ENCODE peak calls at places on chromosomes 12 and 14, in five cellular contexts. One of them, this sample, is unnamed.

GRCh38 chr12:100404769-100405407 is 48.0 kb downstream of the SLC17A8 start:
- DNase-seq in thyroid gland: peak; percentile 13
- DNase-seq in heart left ventricle: no peak
- DNase-seq in fibroblast of lung: peak; percentile 15
- DNase-seq in kidney epithelial cell: no peak
- DNase-seq in this sample: peak; percentile 66

GRCh38 chr12:14948672-14949071 is 10.3 kb upstream of the ERP27 start:
- DNase-seq in kidney epithelial cell: peak; percentile 90
- DNase-seq in fibroblast of lung: peak; percentile 87
- DNase-seq in heart left ventricle: peak; percentile 36
- DNase-seq in thyroid gland: peak; percentile 58
- DNase-seq in this sample: peak; percentile 26

GRCh38 chr12:124938066-124938465 is 23.6 kb upstream of the UBC start:
- DNase-seq in heart left ventricle: no peak
- DNase-seq in fibroblast of lung: no peak
- DNase-seq in thyroid gland: no peak
- DNase-seq in kidney epithelial cell: no peak
- DNase-seq in this sample: no peak

GRCh38 chr12:9745191-9745590 is 12.3 kb upstream of the CLECL1 start:
- DNase-seq in kidney epithelial cell: peak; percentile 69
- DNase-seq in fibroblast of lung: no peak
- DNase-seq in thyroid gland: no peak
- DNase-seq in heart left ventricle: no peak
- DNase-seq in this sample: no peak

GRCh38 chr12:93638095-93638494 is 39.1 kb upstream of the CRADD start:
- DNase-seq in heart left ventricle: no peak
- DNase-seq in fibroblast of lung: peak; percentile 52
- DNase-seq in kidney epithelial cell: no peak
- DNase-seq in thyroid gland: no peak
- DNase-seq in this sample: no peak

GRCh38 chr12:72075401-72075800 is 136.8 kb downstream of the TPH2 start:
- DNase-seq in heart left ventricle: no peak
- DNase-seq in fibroblast of lung: no peak
- DNase-seq in thyroid gland: no peak
- DNase-seq in kidney epithelial cell: no peak
- DNase-seq in this sample: no peak

GRCh38 chr14:102728509-102728908 is 48.7 kb upstream of the TRAF3 start:
- DNase-seq in heart left ventricle: no peak
- DNase-seq in kidney epithelial cell: no peak
- DNase-seq in thyroid gland: no peak
- DNase-seq in fibroblast of lung: no peak
- DNase-seq in this sample: no peak

GRCh38 chr12:12278899-12279298 is 12.1 kb upstream of the LRP6 start:
- DNase-seq in heart left ventricle: no peak
- DNase-seq in thyroid gland: no peak
- DNase-seq in kidney epithelial cell: no peak
- DNase-seq in fibroblast of lung: peak; percentile 77
- DNase-seq in this sample: no peak

GRCh38 chr14:97106166-97106565 is 309.0 kb downstream of the VRK1 start:
- DNase-seq in fibroblast of lung: no peak
- DNase-seq in kidney epithelial cell: no peak
- DNase-seq in thyroid gland: peak; percentile 70
- DNase-seq in heart left ventricle: no peak
- DNase-seq in this sample: no peak

GRCh38 chr14:38999949-39000348 is 103.1 kb downstream of the SEC23A start:
- DNase-seq in heart left ventricle: no peak
- DNase-seq in thyroid gland: no peak
- DNase-seq in kidney epithelial cell: no peak
- DNase-seq in fibroblast of lung: no peak
- DNase-seq in this sample: no peak

GRCh38 chr14:49986344-49987014 is 93.6 kb downstream of the ARF6 start:
- DNase-seq in kidney epithelial cell: no peak
- DNase-seq in fibroblast of lung: peak; percentile 72
- DNase-seq in thyroid gland: no peak
- DNase-seq in heart left ventricle: no peak
- DNase-seq in this sample: no peak

GRCh38 chr12:12121022-12121421 is 50.3 kb downstream of the BCL2L14 start:
- DNase-seq in kidney epithelial cell: no peak
- DNase-seq in thyroid gland: peak; percentile 8
- DNase-seq in fibroblast of lung: no peak
- DNase-seq in heart left ventricle: no peak
- DNase-seq in this sample: no peak

GRCh38 chr14:87615822-87616679 is 376.9 kb downstream of the GALC start:
- DNase-seq in thyroid gland: peak; percentile 55
- DNase-seq in heart left ventricle: peak; percentile 32
- DNase-seq in fibroblast of lung: peak; percentile 33
- DNase-seq in kidney epithelial cell: no peak
- DNase-seq in this sample: peak; percentile 79

GRCh38 chr14:83269583-83269982 is 1735.9 kb upstream of the SEL1L start:
- DNase-seq in kidney epithelial cell: no peak
- DNase-seq in heart left ventricle: no peak
- DNase-seq in fibroblast of lung: no peak
- DNase-seq in thyroid gland: no peak
- DNase-seq in this sample: no peak

GRCh38 chr14:44149597-44149996 is 357.5 kb downstream of the FSCB start:
- DNase-seq in kidney epithelial cell: peak; percentile 12
- DNase-seq in fibroblast of lung: no peak
- DNase-seq in heart left ventricle: no peak
- DNase-seq in thyroid gland: no peak
- DNase-seq in this sample: peak; percentile 65

GRCh38 chr12:117580718-117581062 is 219.3 kb upstream of the NOS1 start:
- DNase-seq in heart left ventricle: peak; percentile 38
- DNase-seq in kidney epithelial cell: no peak
- DNase-seq in fibroblast of lung: no peak
- DNase-seq in thyroid gland: peak; percentile 65
- DNase-seq in this sample: no peak

GRCh38 chr12:21129906-21130305 is 1.1 kb upstream of the SLCO1B1 start:
- DNase-seq in heart left ventricle: no peak
- DNase-seq in kidney epithelial cell: no peak
- DNase-seq in fibroblast of lung: peak; percentile 33
- DNase-seq in thyroid gland: no peak
- DNase-seq in this sample: no peak

GRCh38 chr14:55927059-55927458 is 191.2 kb upstream of the PELI2 start:
- DNase-seq in fibroblast of lung: no peak
- DNase-seq in heart left ventricle: no peak
- DNase-seq in kidney epithelial cell: no peak
- DNase-seq in thyroid gland: no peak
- DNase-seq in this sample: no peak

GRCh38 chr14:93525691-93526451 is 95.1 kb downstream of the UNC79 start:
- DNase-seq in fibroblast of lung: peak; percentile 72
- DNase-seq in kidney epithelial cell: no peak
- DNase-seq in heart left ventricle: no peak
- DNase-seq in thyroid gland: no peak
- DNase-seq in this sample: no peak

GRCh38 chr12:42285431-42285830 is 40.5 kb downstream of the ZCRB1 start:
- DNase-seq in kidney epithelial cell: no peak
- DNase-seq in heart left ventricle: no peak
- DNase-seq in fibroblast of lung: no peak
- DNase-seq in thyroid gland: no peak
- DNase-seq in this sample: no peak

GRCh38 chr14:50794063-50794645 is 36.8 kb downstream of the NIN start:
- DNase-seq in kidney epithelial cell: no peak
- DNase-seq in thyroid gland: no peak
- DNase-seq in heart left ventricle: no peak
- DNase-seq in fibroblast of lung: no peak
- DNase-seq in this sample: no peak

GRCh38 chr12:1691123-1692007 is 495 bp downstream of the ADIPOR2 start:
- DNase-seq in heart left ventricle: peak; percentile 50
- DNase-seq in fibroblast of lung: peak; percentile 21
- DNase-seq in kidney epithelial cell: no peak
- DNase-seq in thyroid gland: peak; percentile 51
- DNase-seq in this sample: peak; percentile 46

GRCh38 chr12:124699878-124700277 is 132.5 kb upstream of the NCOR2 start:
- DNase-seq in thyroid gland: peak; percentile 67
- DNase-seq in kidney epithelial cell: no peak
- DNase-seq in fibroblast of lung: no peak
- DNase-seq in heart left ventricle: no peak
- DNase-seq in this sample: no peak

GRCh38 chr14:59018460-59018859 is 170.0 kb upstream of the DAAM1 start:
- DNase-seq in heart left ventricle: no peak
- DNase-seq in kidney epithelial cell: no peak
- DNase-seq in thyroid gland: no peak
- DNase-seq in fibroblast of lung: no peak
- DNase-seq in this sample: no peak

GRCh38 chr12:1814266-1814665 is 6.1 kb upstream of the LRTM2 start:
- DNase-seq in fibroblast of lung: no peak
- DNase-seq in thyroid gland: no peak
- DNase-seq in kidney epithelial cell: no peak
- DNase-seq in heart left ventricle: no peak
- DNase-seq in this sample: no peak

GRCh38 chr14:63901434-63902085 is 48.8 kb downstream of the SYNE2 start:
- DNase-seq in kidney epithelial cell: no peak
- DNase-seq in fibroblast of lung: peak; percentile 61
- DNase-seq in heart left ventricle: no peak
- DNase-seq in thyroid gland: no peak
- DNase-seq in this sample: no peak

GRCh38 chr14:59507063-59507751 is 22.9 kb downstream of the JKAMP start:
- DNase-seq in thyroid gland: peak; percentile 62
- DNase-seq in kidney epithelial cell: no peak
- DNase-seq in heart left ventricle: peak; percentile 23
- DNase-seq in fibroblast of lung: peak; percentile 30
- DNase-seq in this sample: peak; percentile 83

GRCh38 chr14:51023964-51024363 is 70.9 kb downstream of the TRIM9 start:
- DNase-seq in kidney epithelial cell: no peak
- DNase-seq in heart left ventricle: no peak
- DNase-seq in fibroblast of lung: peak; percentile 51
- DNase-seq in thyroid gland: no peak
- DNase-seq in this sample: no peak

GRCh38 chr12:89151536-89151935 is 200.8 kb downstream of the DUSP6 start:
- DNase-seq in thyroid gland: no peak
- DNase-seq in kidney epithelial cell: no peak
- DNase-seq in fibroblast of lung: no peak
- DNase-seq in heart left ventricle: no peak
- DNase-seq in this sample: no peak

GRCh38 chr12:127681151-127681754 is 585.7 kb upstream of the TMEM132C start:
- DNase-seq in thyroid gland: no peak
- DNase-seq in heart left ventricle: no peak
- DNase-seq in fibroblast of lung: no peak
- DNase-seq in kidney epithelial cell: no peak
- DNase-seq in this sample: no peak

GRCh38 chr12:28568709-28569108 is 378.5 kb downstream of the CCDC91 start:
- DNase-seq in thyroid gland: no peak
- DNase-seq in fibroblast of lung: peak; percentile 72
- DNase-seq in heart left ventricle: no peak
- DNase-seq in kidney epithelial cell: no peak
- DNase-seq in this sample: no peak

GRCh38 chr12:116672842-116673516 is 64.9 kb downstream of the SPRING1 start:
- DNase-seq in fibroblast of lung: no peak
- DNase-seq in kidney epithelial cell: no peak
- DNase-seq in thyroid gland: no peak
- DNase-seq in heart left ventricle: no peak
- DNase-seq in this sample: no peak

GRCh38 chr14:81341405-81342180 is 58.5 kb downstream of the STON2 start:
- DNase-seq in fibroblast of lung: no peak
- DNase-seq in thyroid gland: peak; percentile 72
- DNase-seq in kidney epithelial cell: no peak
- DNase-seq in heart left ventricle: no peak
- DNase-seq in this sample: no peak

GRCh38 chr12:108563135-108563803 is 873 bp downstream of the ISCU start:
- DNase-seq in kidney epithelial cell: peak; percentile 59
- DNase-seq in fibroblast of lung: peak; percentile 80
- DNase-seq in thyroid gland: peak; percentile 92
- DNase-seq in heart left ventricle: peak; percentile 84
- DNase-seq in this sample: peak; percentile 76
- TF ChIP-seq CTCF in kidney epithelial cell: peak; percentile 94
- TF ChIP-seq CTCF in fibroblast of lung: peak; percentile 91
- TF ChIP-seq CTCF in thyroid gland: peak; percentile 60
- TF ChIP-seq CTCF in heart left ventricle: peak; percentile 85
- TF ChIP-seq CTCF in this sample: peak; percentile 41

DNA sequence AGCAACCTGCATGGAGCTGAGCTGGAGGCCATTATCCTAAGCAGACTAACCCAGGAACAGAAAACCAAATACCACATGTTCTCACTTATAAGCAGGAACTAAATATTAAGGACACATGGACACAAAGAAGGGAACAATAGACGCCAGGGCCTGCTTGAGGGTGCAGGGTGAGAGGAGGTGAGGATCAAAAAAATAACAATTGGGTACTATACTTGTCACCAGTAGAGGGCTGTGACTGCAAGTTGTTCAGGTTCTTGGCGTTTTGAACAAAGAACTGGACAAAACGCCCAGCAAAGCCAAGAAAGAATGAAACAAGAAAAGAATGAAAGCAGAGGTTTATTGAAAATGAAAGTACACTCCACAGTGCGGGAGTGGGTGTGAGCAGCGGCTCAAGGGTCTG is 208.5 kb upstream of the NEDD1 start:
- DNase-seq in fibroblast of lung: no peak
- DNase-seq in kidney epithelial cell: no peak
- DNase-seq in thyroid gland: no peak
- DNase-seq in heart left ventricle: no peak
- DNase-seq in this sample: no peak
- TF ChIP-seq CTCF in fibroblast of lung: peak; percentile 16
- TF ChIP-seq CTCF in kidney epithelial cell: no peak
- TF ChIP-seq CTCF in thyroid gland: no peak
- TF ChIP-seq CTCF in heart left ventricle: no peak
- TF ChIP-seq CTCF in this sample: no peak

GRCh38 chr12:52171950-52172512 is 19.8 kb downstream of the KRT80 start:
- DNase-seq in heart left ventricle: no peak
- DNase-seq in fibroblast of lung: peak; percentile 61
- DNase-seq in thyroid gland: peak; percentile 32
- DNase-seq in kidney epithelial cell: no peak
- DNase-seq in this sample: peak; percentile 53
- TF ChIP-seq CTCF in heart left ventricle: peak; percentile 10
- TF ChIP-seq CTCF in fibroblast of lung: peak; percentile 11
- TF ChIP-seq CTCF in thyroid gland: no peak
- TF ChIP-seq CTCF in kidney epithelial cell: peak; percentile 58
- TF ChIP-seq CTCF in this sample: peak; percentile 30

DNA sequence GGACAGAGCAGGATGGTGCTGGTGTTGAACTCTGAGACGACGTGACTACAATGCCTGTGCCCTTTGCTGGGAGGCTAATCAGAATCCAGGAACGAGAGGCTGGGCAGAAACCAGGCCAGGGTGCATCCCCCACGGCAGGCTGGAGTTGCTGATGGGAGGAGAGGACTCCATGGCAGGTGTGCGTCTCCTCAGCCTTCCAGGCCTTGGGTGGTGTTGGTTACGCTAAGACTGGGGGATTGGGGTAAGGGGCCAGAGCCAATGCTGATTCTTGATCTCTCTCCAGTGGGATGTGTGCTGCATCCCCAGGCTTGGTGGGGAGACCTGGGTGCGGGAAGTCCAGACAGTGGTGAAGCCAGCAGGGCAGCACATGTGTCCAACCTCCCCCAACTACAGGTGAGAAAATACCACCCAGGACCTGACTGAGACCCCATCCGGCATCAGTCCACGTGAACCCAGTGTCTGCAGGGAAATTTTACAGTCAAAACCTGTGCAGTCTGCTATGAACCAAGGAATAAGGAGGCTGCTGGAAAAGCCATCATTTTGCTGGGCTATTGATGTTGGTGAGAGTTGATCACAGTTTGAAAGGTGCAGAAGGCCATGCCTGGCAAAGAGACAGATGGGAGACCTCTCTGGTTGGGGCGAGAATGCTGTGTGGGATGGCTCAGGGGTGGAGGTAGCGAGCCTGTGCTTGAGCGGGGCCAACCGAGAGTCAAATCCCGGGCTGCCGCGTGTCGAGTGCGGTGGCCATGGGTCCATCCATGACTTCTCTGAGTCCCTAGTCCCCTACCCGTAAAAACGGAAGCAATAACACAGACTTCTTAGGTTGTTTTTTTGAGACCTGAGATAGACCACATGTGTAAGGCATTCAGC is 89.8 kb downstream of the NTF3 start:
- DNase-seq in thyroid gland: no peak
- DNase-seq in kidney epithelial cell: no peak
- DNase-seq in fibroblast of lung: no peak
- DNase-seq in heart left ventricle: no peak
- DNase-seq in this sample: no peak
- TF ChIP-seq CTCF in thyroid gland: no peak
- TF ChIP-seq CTCF in kidney epithelial cell: no peak
- TF ChIP-seq CTCF in fibroblast of lung: no peak
- TF ChIP-seq CTCF in heart left ventricle: no peak
- TF ChIP-seq CTCF in this sample: no peak

This sample was measured in endothelial cell.